ENCODE peak calls at places on chromosomes 4 and X, in five cellular contexts. G is A549, X is endothelial cell of umbilical vein, Y is HepG2, D is GM12878. A is an unnamed sample.
A peak's percentile ranks its signal among the peaks of the same experiment; 100 is the strongest.

GRCh38 chrX:43882294-43882681 is at the start of gene MAOB:
- DNase-seq in Y (peak; percentile 63), D (no peak), G (no peak), X (no peak), A (peak; percentile 1)

GRCh38 chr4:8276358-8277240 is 7.0 kb downstream of the HTRA3 start:
- DNase-seq in G (no peak), D (no peak), X (peak; percentile 14), Y (no peak), A (no peak)

GRCh38 chrX:47843363-47843762 is 6.7 kb downstream of the ZNF81 start:
- DNase-seq in X (no peak), D (no peak), Y (no peak), G (no peak), A (no peak)

GRCh38 chr4:74038161-74039064 is at the start of gene CXCL3:
- DNase-seq in D (no peak), Y (no peak), X (peak; percentile 67), G (peak; percentile 72), A (peak; percentile 54)

GRCh38 chrX:71622347-71623104 is 4.2 kb upstream of the CXCR3 start:
- DNase-seq in D (peak; percentile 68), G (peak; percentile 20), X (peak; percentile 67), Y (peak; percentile 58), A (peak; percentile 78)

GRCh38 chr4:165874799-165875371 is 1.8 kb downstream of the TLL1 start:
- DNase-seq in X (no peak), D (no peak), Y (no peak), G (peak; percentile 5), A (no peak)

GRCh38 chr4:181278941-181279340 is 964.3 kb upstream of the TENM3 start:
- DNase-seq in D (no peak), Y (no peak), G (no peak), X (no peak), A (no peak)

GRCh38 chrX:46318551-46318950 is 226.7 kb downstream of the ZNF674 start:
- DNase-seq in Y (no peak), X (no peak), G (no peak), D (no peak), A (no peak)

GRCh38 chr4:52036875-52037274 is 1.2 kb downstream of the SGCB start:
- DNase-seq in Y (no peak), G (no peak), X (peak; percentile 20), D (no peak), A (no peak)

GRCh38 chr4:182273191-182273935 is 30.2 kb downstream of the TENM3 start:
- DNase-seq in Y (no peak), X (no peak), G (no peak), D (no peak), A (no peak)

GRCh38 chr4:69896530-69897116 is 34.2 kb upstream of the CSN1S1 start:
- DNase-seq in G (peak; percentile 3), X (no peak), Y (peak; percentile 12), D (no peak), A (peak; percentile 2)

GRCh38 chr4:7070729-7071511 is 3.1 kb upstream of the GRPEL1 start:
- DNase-seq in D (peak; percentile 45), G (peak; percentile 72), X (peak; percentile 65), Y (peak; percentile 68), A (peak; percentile 87)

GRCh38 chr4:7075962-7076693 is 8.3 kb upstream of the GRPEL1 start:
- DNase-seq in Y (peak; percentile 52), X (no peak), G (no peak), D (no peak), A (no peak)

GRCh38 chr4:7074423-7074822 is 6.6 kb upstream of the GRPEL1 start:
- DNase-seq in G (peak; percentile 20), D (no peak), X (no peak), Y (no peak), A (no peak)

GRCh38 chr4:7073059-7073458 is 5.2 kb upstream of the GRPEL1 start:
- DNase-seq in Y (no peak), G (no peak), X (no peak), D (no peak), A (no peak)

GRCh38 chr4:7073526-7074390 is 5.9 kb upstream of the GRPEL1 start:
- DNase-seq in Y (peak; percentile 77), G (peak; percentile 76), D (no peak), X (peak; percentile 49), A (peak; percentile 75)
- TF ChIP-seq MYC in Y (no peak), G (no peak), D (no peak), X (no peak), A (no peak)

DNA sequence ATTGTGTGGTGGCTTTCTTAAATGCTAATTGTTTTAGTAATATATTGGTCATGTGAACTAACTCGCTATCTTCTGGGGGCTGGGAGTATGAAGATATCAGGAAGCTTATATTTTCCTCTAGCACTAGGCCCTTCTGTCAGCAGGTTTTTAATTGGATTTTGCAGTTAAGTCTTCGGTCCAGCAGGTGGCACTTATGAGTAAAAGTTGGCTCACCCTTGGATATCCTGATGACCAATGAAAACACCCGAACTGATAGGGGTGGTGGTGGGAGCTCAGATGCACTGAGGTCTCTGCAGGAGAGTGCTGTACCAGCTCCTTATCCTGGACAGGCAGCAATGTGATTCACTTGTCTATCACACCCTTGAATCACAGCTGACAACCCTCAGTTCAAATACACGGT is 1365.8 kb upstream of the DIAPH2 start:
- DNase-seq in X (no peak), Y (peak; percentile 4), D (no peak), G (peak; percentile 9), A (peak; percentile 27)
- TF ChIP-seq MAX in X (no peak), Y (no peak), D (no peak), G (no peak), A (no peak)

DNA sequence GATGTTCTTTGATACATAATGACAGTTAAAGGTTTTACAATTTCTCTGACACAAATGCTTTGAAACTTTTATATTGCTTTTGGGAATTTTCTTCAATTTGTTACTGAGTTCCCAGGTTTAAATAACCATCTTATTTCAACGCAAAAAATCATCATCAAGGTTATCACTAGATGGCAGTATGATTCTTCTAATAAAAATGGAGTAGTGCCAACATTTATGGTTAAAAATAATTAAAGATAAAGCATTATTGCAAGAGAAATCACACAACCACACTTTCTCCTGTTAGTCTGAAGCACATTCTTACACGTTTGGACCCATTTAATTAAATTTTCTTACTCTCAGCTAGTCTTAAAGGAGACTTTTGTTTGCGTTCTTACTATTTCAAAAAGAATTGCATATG is 611.3 kb upstream of the CPXCR1 start:
- DNase-seq in Y (peak; percentile 1), X (peak; percentile 1), G (no peak), D (no peak), A (peak; percentile 7)
- TF ChIP-seq CTCF in Y (peak; percentile 26), X (no peak), G (peak; percentile 38), D (no peak), A (no peak)

GRCh38 chr4:3299538-3300197 is 6.8 kb downstream of the RGS12 start:
- DNase-seq in G (no peak), X (no peak), D (no peak), Y (no peak), A (no peak)

GRCh38 chr4:3299122-3299521 is 6.3 kb downstream of the RGS12 start:
- DNase-seq in G (no peak), Y (no peak), X (no peak), D (no peak), A (no peak)

GRCh38 chr4:3302164-3302785 is 9.5 kb downstream of the RGS12 start:
- DNase-seq in D (peak; percentile 21), Y (no peak), X (peak; percentile 74), G (no peak), A (peak; percentile 67)

GRCh38 chr4:3301450-3302163 is 8.8 kb downstream of the RGS12 start:
- DNase-seq in G (no peak), D (no peak), X (no peak), Y (no peak), A (no peak)

GRCh38 chr4:3300198-3300671 is 7.4 kb downstream of the RGS12 start:
- DNase-seq in G (no peak), Y (no peak), D (no peak), X (no peak), A (no peak)
- TF ChIP-seq MYC in G (no peak), Y (no peak), D (no peak), X (no peak), A (no peak)

GRCh38 chr4:76960014-76960413 is 10.5 kb downstream of the SEPTIN11 start:
- DNase-seq in D (peak; percentile 56), X (no peak), G (no peak), Y (peak; percentile 7), A (no peak)
- TF ChIP-seq MAX in D (no peak), X (no peak), G (no peak), Y (no peak), A (no peak)

A was measured in NB4.